ENCODE peak calls at places on chromosomes 1 and 21, in five cellular contexts. U is lower lobe of right lung, M is PC-3, D is ascending aorta, Z is HCT116. W is an unnamed sample.

GRCh38 chr1:211344335-211344664 is 17.7 kb downstream of the TRAF5 start:
- DNase-seq in D (no peak), Z (no peak), M (no peak), U (no peak), W (no peak)

GRCh38 chr1:76944942-76945341 is 77.7 kb downstream of the ST6GALNAC5 start:
- DNase-seq in Z (no peak), U (no peak), D (no peak), M (no peak), W (no peak)

GRCh38 chr1:204344665-204345064 is 15.1 kb downstream of the PLEKHA6 start:
- DNase-seq in D (no peak), M (no peak), U (no peak), Z (no peak), W (peak)

GRCh38 chr1:236836157-236836556 is 41.1 kb downstream of the MTR start:
- DNase-seq in U (no peak), D (no peak), Z (no peak), M (no peak), W (no peak)

GRCh38 chr1:151905070-151905442 is 4.3 kb downstream of the THEM4 start:
- DNase-seq in D (no peak), U (no peak), Z (no peak), M (no peak), W (no peak)

GRCh38 chr1:33182452-33182851 is 609 bp upstream of the TRIM62 start:
- DNase-seq in Z (no peak), U (no peak), M (no peak), D (no peak), W (peak)

GRCh38 chr1:98482611-98483010 is 178.9 kb upstream of the SNX7 start:
- DNase-seq in Z (no peak), M (no peak), U (no peak), D (no peak), W (no peak)

GRCh38 chr1:205527931-205528330 is 23.5 kb downstream of the CDK18 start:
- DNase-seq in D (no peak), M (no peak), U (no peak), Z (no peak), W (no peak)

GRCh38 chr1:108816049-108816882 is 40.6 kb downstream of the AKNAD1 start:
- DNase-seq in D (peak), M (peak), Z (no peak), U (peak), W (peak)

GRCh38 chr1:40736085-40736531 is 44.6 kb downstream of the NFYC start:
- DNase-seq in D (no peak), Z (no peak), U (no peak), M (no peak), W (peak)

GRCh38 chr1:198121058-198121829 is 35.6 kb upstream of the NEK7 start:
- DNase-seq in D (no peak), M (peak), U (no peak), Z (peak), W (peak)

GRCh38 chr1:36752431-36752830 is 269.7 kb upstream of the CSF3R start:
- DNase-seq in Z (no peak), M (no peak), D (no peak), U (no peak), W (no peak)

GRCh38 chr1:230067871-230068814 is 1.1 kb downstream of the GALNT2 start:
- DNase-seq in M (peak), D (no peak), U (peak), Z (no peak), W (peak)

GRCh38 chr1:2228684-2229031 is 539 bp downstream of the SKI start:
- DNase-seq in U (peak), D (no peak), Z (no peak), M (peak), W (no peak)

GRCh38 chr1:192702212-192702993 is 66.5 kb downstream of the RGS13 start:
- DNase-seq in Z (peak), M (peak), U (no peak), D (no peak), W (peak)

GRCh38 chr1:226411619-226412018 is 3.7 kb upstream of the PARP1 start:
- DNase-seq in D (peak), U (no peak), M (no peak), Z (no peak), W (no peak)

GRCh38 chr1:42601472-42601871 is 56.8 kb upstream of the PPIH start:
- DNase-seq in D (no peak), Z (no peak), M (no peak), U (no peak), W (no peak)

GRCh38 chr1:24769656-24770651 is 24.7 kb downstream of the CLIC4 start:
- DNase-seq in Z (no peak), U (no peak), M (peak), D (no peak), W (peak)

GRCh38 chr1:245000872-245001188 is 136.5 kb upstream of the HNRNPU start:
- DNase-seq in U (no peak), Z (no peak), M (no peak), D (no peak), W (no peak)

GRCh38 chr1:71593523-71593922 is 512.7 kb upstream of the ZRANB2 start:
- DNase-seq in M (peak), U (no peak), Z (no peak), D (no peak), W (peak)

GRCh38 chr1:27581823-27582243 is 22.1 kb downstream of the AHDC1 start:
- DNase-seq in U (no peak), M (no peak), Z (no peak), D (no peak), W (no peak)
- TF ChIP-seq CTCF in U (no peak), M (no peak), Z (no peak), D (no peak), W (no peak)

GRCh38 chr1:67294836-67295622 is 12.6 kb upstream of the IL12RB2 start:
- DNase-seq in M (no peak), U (no peak), D (no peak), Z (no peak), W (no peak)

GRCh38 chr1:67299296-67299695 is 8.4 kb upstream of the IL12RB2 start:
- DNase-seq in D (no peak), U (no peak), M (no peak), Z (no peak), W (no peak)

GRCh38 chr1:67300561-67300960 is 7.1 kb upstream of the IL12RB2 start:
- DNase-seq in Z (no peak), D (no peak), U (no peak), M (no peak), W (no peak)

GRCh38 chr1:67304023-67304422 is 3.6 kb upstream of the IL12RB2 start:
- DNase-seq in Z (no peak), D (no peak), U (no peak), M (no peak), W (no peak)

GRCh38 chr1:67298762-67299161 is 8.9 kb upstream of the IL12RB2 start:
- DNase-seq in D (no peak), U (no peak), Z (no peak), M (no peak), W (no peak)
- TF ChIP-seq CTCF in D (no peak), U (no peak), Z (no peak), M (no peak), W (no peak)

GRCh38 chr1:18110598-18110939 is 3.0 kb downstream of the IGSF21 start:
- DNase-seq in M (no peak), D (no peak), Z (no peak), U (no peak), W (no peak)
- TF ChIP-seq CTCF in M (no peak), D (no peak), Z (no peak), U (no peak), W (no peak)

GRCh38 chr1:169305356-169305755 is 62.2 kb downstream of the NME7 start:
- DNase-seq in D (no peak), M (no peak), Z (no peak), U (no peak), W (no peak)

GRCh38 chr1:169305948-169306347 is 61.6 kb downstream of the NME7 start:
- DNase-seq in D (no peak), U (no peak), Z (no peak), M (no peak), W (no peak)

GRCh38 chr1:169309178-169310166 is 58.1 kb downstream of the NME7 start:
- DNase-seq in D (no peak), U (no peak), M (no peak), Z (no peak), W (no peak)

GRCh38 chr1:169307176-169307575 is 60.4 kb downstream of the NME7 start:
- DNase-seq in Z (no peak), M (no peak), U (no peak), D (no peak), W (no peak)

GRCh38 chr1:169308313-169309039 is 59.1 kb downstream of the NME7 start:
- DNase-seq in Z (no peak), M (peak), D (no peak), U (no peak), W (no peak)
- TF ChIP-seq CTCF in Z (no peak), M (no peak), D (no peak), U (no peak), W (no peak)

GRCh38 chr21:14630556-14631069 is 84.5 kb upstream of the SAMSN1 start:
- DNase-seq in M (peak), D (no peak), U (no peak), Z (no peak), W (no peak)

DNA sequence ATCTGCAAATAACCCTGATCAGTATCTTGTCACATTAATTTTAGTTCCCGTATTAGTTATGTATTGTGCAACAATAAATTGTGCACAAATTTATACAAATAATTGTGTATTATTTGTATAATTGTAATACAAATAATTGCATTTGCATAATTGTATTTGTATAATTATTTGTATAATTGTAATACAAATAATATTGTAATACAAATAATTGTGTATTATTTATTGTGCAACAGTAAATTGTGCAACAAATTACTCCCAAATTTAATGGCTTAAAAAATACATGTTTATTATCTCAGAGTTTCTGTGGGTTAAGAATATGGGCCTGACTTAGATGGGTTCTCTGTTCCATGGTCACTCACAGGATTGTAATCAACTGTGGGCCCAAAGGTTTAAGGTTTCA is 86.2 kb upstream of the SAMSN1 start:
- DNase-seq in Z (no peak), M (no peak), U (no peak), D (no peak), W (no peak)
- TF ChIP-seq CTCF in Z (no peak), M (no peak), U (no peak), D (no peak), W (no peak)

GRCh38 chr1:43783671-43784205 is 76.4 kb downstream of the ST3GAL3 start:
- DNase-seq in M (peak), Z (peak), U (no peak), D (no peak), W (peak)

GRCh38 chr1:43783096-43783670 is 75.8 kb downstream of the ST3GAL3 start:
- DNase-seq in D (no peak), M (no peak), U (no peak), Z (no peak), W (no peak)

GRCh38 chr1:43789604-43790288 is 82.4 kb downstream of the ST3GAL3 start:
- DNase-seq in U (no peak), M (peak), Z (no peak), D (no peak), W (no peak)

GRCh38 chr1:43786201-43786958 is 79.0 kb downstream of the ST3GAL3 start:
- DNase-seq in M (no peak), U (no peak), Z (no peak), D (no peak), W (no peak)

DNA sequence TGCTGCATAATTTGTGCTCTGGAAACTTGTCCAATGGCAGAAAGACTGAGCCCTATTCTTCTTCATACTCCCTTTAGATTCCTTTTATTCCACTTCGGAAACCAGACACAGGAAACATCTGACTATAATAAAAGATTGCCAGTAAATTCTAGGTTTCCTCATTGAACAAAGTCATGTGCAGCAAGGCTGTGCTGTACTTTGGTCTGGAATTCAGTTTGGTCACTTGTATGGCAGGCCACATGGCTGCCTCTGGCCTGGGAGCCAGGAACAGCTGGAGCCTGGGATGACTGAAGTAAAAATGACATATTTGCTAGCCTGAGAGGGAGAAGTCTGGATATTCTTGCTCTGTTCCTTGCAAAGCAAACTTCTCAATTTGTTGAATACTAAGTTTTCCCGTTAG is 79.6 kb downstream of the ST3GAL3 start:
- DNase-seq in M (no peak), D (no peak), Z (no peak), U (no peak), W (no peak)
- TF ChIP-seq CTCF in M (no peak), D (no peak), Z (no peak), U (no peak), W (no peak)

GRCh38 chr1:3649342-3650247 is at the start of gene WRAP73:
- DNase-seq in M (peak), Z (peak), U (peak), D (peak), W (peak)
- TF ChIP-seq CTCF in M (peak), Z (no peak), U (peak), D (peak), W (no peak)